ENCODE peak calls at places on chromosomes 6 and 20, in four cellular contexts. V is adrenal gland, Q is IMR-90, X is A549. A is an unnamed sample.

GRCh38 chr6:4294636-4295035 is 159.3 kb upstream of the ECI2 start:
- DNase-seq in V (no peak), Q (no peak), X (no peak), A (no peak)

GRCh38 chr6:90126178-90126577 is 170.5 kb downstream of the BACH2 start:
- DNase-seq in V (no peak), Q (no peak), X (no peak), A (no peak)

GRCh38 chr6:89368107-89368506 is 15.6 kb upstream of the UBE2J1 start:
- DNase-seq in V (peak; percentile 79), Q (peak; percentile 45), X (peak; percentile 35), A (no peak)

GRCh38 chr6:89404512-89404911 is 7.6 kb downstream of the RRAGD start:
- DNase-seq in V (no peak), Q (no peak), X (no peak), A (no peak)

GRCh38 chr6:692356-692851 is 535 bp downstream of the EXOC2 start:
- DNase-seq in V (peak; percentile 48), Q (peak; percentile 34), X (peak; percentile 35), A (peak; percentile 92)

GRCh38 chr20:8094845-8095244 is 37.2 kb upstream of the PLCB1 start:
- DNase-seq in V (no peak), Q (peak; percentile 56), X (no peak), A (no peak)

GRCh38 chr6:111478749-111479148 is 4.3 kb downstream of the REV3L start:
- DNase-seq in V (no peak), Q (peak; percentile 72), X (no peak), A (no peak)

GRCh38 chr6:19052219-19052618 is 665.1 kb downstream of the RNF144B start:
- DNase-seq in V (no peak), Q (no peak), X (no peak), A (no peak)

GRCh38 chr6:79373880-79374279 is 139.4 kb upstream of the HMGN3 start:
- DNase-seq in V (no peak), Q (no peak), X (no peak), A (no peak)

GRCh38 chr6:14436593-14436992 is 319.0 kb downstream of the CD83 start:
- DNase-seq in V (no peak), Q (no peak), X (no peak), A (no peak)
- H3K4me1 ChIP-seq in V (no peaks in the 10 kb centered on the region), Q (peaks cover 8% of the 10 kb centered on the region), X (peaks cover 9% of the 10 kb centered on the region), A (peaks cover 3% of the 10 kb centered on the region)

GRCh38 chr6:45377555-45378323 is at the start of gene SUPT3H:
- DNase-seq in V (peak; percentile 93), Q (peak; percentile 93), X (peak; percentile 47), A (peak; percentile 98)

GRCh38 chr6:45376310-45377040 is 1.3 kb downstream of the SUPT3H start:
- DNase-seq in V (no peak), Q (peak; percentile 30), X (no peak), A (no peak)

GRCh38 chr6:45377041-45377554 is 636 bp downstream of the SUPT3H start:
- DNase-seq in V (no peak), Q (peak; percentile 16), X (no peak), A (no peak)

GRCh38 chr6:45375449-45375848 is 2.3 kb downstream of the SUPT3H start:
- DNase-seq in V (peak; percentile 34), Q (no peak), X (no peak), A (no peak)

GRCh38 chr6:45378324-45378926 is 691 bp upstream of the SUPT3H start:
- DNase-seq in V (no peak), Q (no peak), X (peak; percentile 7), A (peak; percentile 85)
- TF ChIP-seq POLR2A in V (no peak), Q (no peak), X (no peak), A (no peak)

GRCh38 chr6:41583576-41583975 is 37.4 kb downstream of the FOXP4 start:
- DNase-seq in V (no peak), Q (no peak), X (no peak), A (no peak)

GRCh38 chr6:41584668-41585205 is 38.6 kb downstream of the FOXP4 start:
- DNase-seq in V (no peak), Q (no peak), X (no peak), A (no peak)

GRCh38 chr6:41582540-41582939 is 36.4 kb downstream of the FOXP4 start:
- DNase-seq in V (no peak), Q (no peak), X (no peak), A (no peak)

GRCh38 chr6:41585605-41586004 is 39.4 kb downstream of the FOXP4 start:
- DNase-seq in V (no peak), Q (no peak), X (no peak), A (no peak)

GRCh38 chr6:41584205-41584604 is 38.0 kb downstream of the FOXP4 start:
- DNase-seq in V (no peak), Q (no peak), X (no peak), A (no peak)
- H3K4me1 ChIP-seq in V (peaks cover 15% of the 10 kb centered on the region), Q (peaks cover 18% of the 10 kb centered on the region), X (peaks cover 59% of the 10 kb centered on the region), A (no peaks in the 10 kb centered on the region)

GRCh38 chr6:41728073-41728936 is 7.1 kb downstream of the TFEB start:
- DNase-seq in V (no peak), Q (no peak), X (no peak), A (peak; percentile 89)
- TF ChIP-seq POLR2A in V (no peak), Q (no peak), X (no peak), A (no peak)

DNA sequence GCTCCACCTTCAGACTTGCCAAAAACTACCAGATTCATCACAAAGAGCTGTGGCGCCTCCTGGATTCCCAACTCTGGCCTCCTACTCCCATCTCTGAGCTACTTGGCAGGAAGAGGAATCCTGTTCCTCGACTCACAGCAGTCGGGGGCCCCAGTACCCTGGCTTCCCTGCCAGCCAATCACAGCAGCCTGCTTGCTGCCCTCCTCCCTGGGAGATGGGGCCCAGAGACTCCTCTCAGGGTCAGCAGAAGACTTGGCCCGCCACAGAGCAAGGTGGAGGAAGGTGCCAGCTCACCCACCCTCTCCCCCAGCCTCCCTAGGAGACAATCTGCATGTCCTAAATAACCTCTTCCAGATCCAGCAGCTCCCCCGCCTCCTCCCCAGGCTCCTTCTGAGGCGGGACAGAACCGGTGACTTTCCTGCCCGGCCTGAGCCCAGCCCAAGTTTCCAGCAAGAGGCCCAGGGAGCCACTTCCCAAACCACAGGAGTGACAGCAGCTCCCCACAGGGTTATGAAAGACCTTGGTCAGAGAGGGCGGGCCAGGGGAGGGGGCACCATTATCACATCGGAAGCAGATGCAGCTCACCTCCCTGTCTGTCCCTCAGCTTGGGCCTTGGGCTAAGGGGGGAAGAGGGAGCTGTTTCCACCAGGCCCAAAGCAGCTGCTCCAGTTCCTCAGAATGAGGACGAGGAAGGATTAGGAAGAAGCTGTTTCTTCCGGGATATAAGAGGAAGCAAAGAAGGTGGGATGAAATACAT is 2.3 kb downstream of the CCND3 start:
- DNase-seq in V (peak; percentile 53), Q (peak; percentile 43), X (no peak), A (peak; percentile 88)
- H3K4me1 ChIP-seq in V (peaks cover 68% of the 10 kb centered on the region), Q (peaks cover 30% of the 10 kb centered on the region), X (peaks cover 77% of the 10 kb centered on the region), A (peaks cover 80% of the 10 kb centered on the region)

A was measured in spleen.